ENCODE peak calls at places on chromosomes 13 and 19, in seven cellular contexts. One of them, this sample, is unnamed. For H3K4me1, the result is how much of the 10 kb centered on the place peaks cover.

GRCh38 chr13:48132961-48133360 is 38.1 kb upstream of the MED4 start:
- DNase-seq in Peyer's patch: no peak
- DNase-seq in endothelial cell of umbilical vein: no peak
- DNase-seq in sigmoid colon: no peak
- DNase-seq in transverse colon: no peak
- DNase-seq in heart left ventricle: no peak
- DNase-seq in IMR-90: no peak
- DNase-seq in this sample: no peak

GRCh38 chr13:98977568-98978270 is at the start of gene DOCK9:
- DNase-seq in sigmoid colon: peak
- DNase-seq in transverse colon: peak
- DNase-seq in endothelial cell of umbilical vein: peak
- DNase-seq in Peyer's patch: no peak
- DNase-seq in heart left ventricle: peak
- DNase-seq in IMR-90: peak
- DNase-seq in this sample: peak

GRCh38 chr13:65966991-65967451 is 1263.1 kb downstream of the PCDH9 start:
- DNase-seq in sigmoid colon: no peak
- DNase-seq in IMR-90: peak
- DNase-seq in endothelial cell of umbilical vein: peak
- DNase-seq in Peyer's patch: no peak
- DNase-seq in transverse colon: no peak
- DNase-seq in heart left ventricle: no peak
- DNase-seq in this sample: no peak

GRCh38 chr19:17757125-17757524 is 5.8 kb downstream of the FCHO1 start:
- DNase-seq in transverse colon: peak
- DNase-seq in IMR-90: peak
- DNase-seq in heart left ventricle: peak
- DNase-seq in endothelial cell of umbilical vein: peak
- DNase-seq in sigmoid colon: peak
- DNase-seq in Peyer's patch: peak
- DNase-seq in this sample: peak

GRCh38 chr19:49560358-49560900 is 19.9 kb downstream of the NOSIP start:
- DNase-seq in IMR-90: no peak
- DNase-seq in heart left ventricle: peak
- DNase-seq in endothelial cell of umbilical vein: no peak
- DNase-seq in Peyer's patch: peak
- DNase-seq in sigmoid colon: no peak
- DNase-seq in transverse colon: peak
- DNase-seq in this sample: no peak

GRCh38 chr13:40666905-40667621 is 622 bp upstream of the FOXO1 start:
- DNase-seq in Peyer's patch: peak
- DNase-seq in sigmoid colon: peak
- DNase-seq in IMR-90: no peak
- DNase-seq in heart left ventricle: peak
- DNase-seq in transverse colon: peak
- DNase-seq in endothelial cell of umbilical vein: no peak
- DNase-seq in this sample: peak

GRCh38 chr13:46934749-46935148 is 37.9 kb upstream of the HTR2A start:
- DNase-seq in IMR-90: no peak
- DNase-seq in transverse colon: no peak
- DNase-seq in sigmoid colon: no peak
- DNase-seq in endothelial cell of umbilical vein: no peak
- DNase-seq in Peyer's patch: no peak
- DNase-seq in heart left ventricle: no peak
- DNase-seq in this sample: no peak

GRCh38 chr19:30662211-30662861 is 290.2 kb downstream of the ZNF536 start:
- DNase-seq in endothelial cell of umbilical vein: no peak
- DNase-seq in sigmoid colon: no peak
- DNase-seq in Peyer's patch: no peak
- DNase-seq in heart left ventricle: no peak
- DNase-seq in IMR-90: no peak
- DNase-seq in transverse colon: no peak
- DNase-seq in this sample: no peak

GRCh38 chr19:48752511-48753365 is at the start of gene FUT1:
- DNase-seq in transverse colon: peak
- DNase-seq in Peyer's patch: peak
- DNase-seq in IMR-90: no peak
- DNase-seq in sigmoid colon: peak
- DNase-seq in heart left ventricle: peak
- DNase-seq in endothelial cell of umbilical vein: no peak
- DNase-seq in this sample: peak

GRCh38 chr13:83377486-83377885 is 504.8 kb downstream of the SLITRK1 start:
- DNase-seq in IMR-90: peak
- DNase-seq in endothelial cell of umbilical vein: no peak
- DNase-seq in sigmoid colon: no peak
- DNase-seq in transverse colon: no peak
- DNase-seq in Peyer's patch: no peak
- DNase-seq in heart left ventricle: no peak
- DNase-seq in this sample: no peak

GRCh38 chr19:19860756-19861390 is 4.8 kb upstream of the ZNF253 start:
- DNase-seq in endothelial cell of umbilical vein: no peak
- DNase-seq in Peyer's patch: peak
- DNase-seq in heart left ventricle: no peak
- DNase-seq in sigmoid colon: no peak
- DNase-seq in transverse colon: no peak
- DNase-seq in IMR-90: no peak
- DNase-seq in this sample: no peak

GRCh38 chr19:45074744-45075143 is 1.5 kb downstream of the ZNF296 start:
- DNase-seq in transverse colon: no peak
- DNase-seq in endothelial cell of umbilical vein: no peak
- DNase-seq in heart left ventricle: no peak
- DNase-seq in Peyer's patch: no peak
- DNase-seq in IMR-90: no peak
- DNase-seq in sigmoid colon: no peak
- DNase-seq in this sample: no peak

GRCh38 chr19:36257512-36257876 is 42.6 kb downstream of the ZNF146 start:
- DNase-seq in Peyer's patch: no peak
- DNase-seq in endothelial cell of umbilical vein: peak
- DNase-seq in heart left ventricle: peak
- DNase-seq in transverse colon: no peak
- DNase-seq in IMR-90: no peak
- DNase-seq in sigmoid colon: no peak
- DNase-seq in this sample: no peak

GRCh38 chr13:50390503-50391248 is 375.4 kb downstream of the KCNRG start:
- DNase-seq in heart left ventricle: no peak
- DNase-seq in transverse colon: no peak
- DNase-seq in sigmoid colon: no peak
- DNase-seq in endothelial cell of umbilical vein: peak
- DNase-seq in Peyer's patch: no peak
- DNase-seq in IMR-90: no peak
- DNase-seq in this sample: no peak

GRCh38 chr13:50386527-50387123 is 371.4 kb downstream of the KCNRG start:
- DNase-seq in sigmoid colon: no peak
- DNase-seq in endothelial cell of umbilical vein: peak
- DNase-seq in Peyer's patch: no peak
- DNase-seq in IMR-90: peak
- DNase-seq in heart left ventricle: no peak
- DNase-seq in transverse colon: no peak
- DNase-seq in this sample: no peak

GRCh38 chr13:50387124-50387581 is 371.9 kb downstream of the KCNRG start:
- DNase-seq in heart left ventricle: peak
- DNase-seq in Peyer's patch: peak
- DNase-seq in transverse colon: peak
- DNase-seq in endothelial cell of umbilical vein: no peak
- DNase-seq in IMR-90: peak
- DNase-seq in sigmoid colon: no peak
- DNase-seq in this sample: peak

GRCh38 chr13:50389726-50390125 is 374.5 kb downstream of the KCNRG start:
- DNase-seq in heart left ventricle: no peak
- DNase-seq in sigmoid colon: no peak
- DNase-seq in transverse colon: no peak
- DNase-seq in Peyer's patch: no peak
- DNase-seq in endothelial cell of umbilical vein: peak
- DNase-seq in IMR-90: no peak
- DNase-seq in this sample: no peak

DNA sequence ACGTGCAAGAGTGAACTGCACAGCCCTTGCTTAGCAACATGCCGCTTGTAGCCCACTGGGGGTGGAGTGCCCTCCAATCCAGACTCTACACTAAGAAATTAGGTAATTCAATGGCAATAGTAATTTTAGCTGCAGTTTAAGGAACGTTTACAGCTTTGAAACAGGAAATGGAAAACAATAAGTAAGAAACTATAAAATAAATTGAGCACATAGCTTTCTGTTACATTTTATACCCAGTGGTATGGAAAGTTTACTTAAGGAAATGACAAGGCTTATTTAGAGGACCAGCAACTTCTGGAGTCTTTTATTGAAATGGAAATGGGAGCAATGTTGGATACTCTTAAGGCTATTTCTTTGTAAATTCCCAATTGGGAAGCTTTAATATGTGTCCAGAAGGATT is 373.2 kb downstream of the KCNRG start:
- DNase-seq in sigmoid colon: no peak
- DNase-seq in Peyer's patch: no peak
- DNase-seq in endothelial cell of umbilical vein: peak
- DNase-seq in IMR-90: no peak
- DNase-seq in heart left ventricle: no peak
- DNase-seq in transverse colon: no peak
- DNase-seq in this sample: no peak
- TF ChIP-seq POLR2A in sigmoid colon: no peak
- TF ChIP-seq POLR2A in Peyer's patch: no peak
- TF ChIP-seq POLR2A in endothelial cell of umbilical vein: no peak
- TF ChIP-seq POLR2A in IMR-90: no peak
- TF ChIP-seq POLR2A in heart left ventricle: no peak
- TF ChIP-seq POLR2A in transverse colon: no peak
- TF ChIP-seq POLR2A in this sample: no peak

GRCh38 chr19:1609680-1610474 is 4.6 kb upstream of the UQCR11 start:
- DNase-seq in transverse colon: no peak
- DNase-seq in heart left ventricle: no peak
- DNase-seq in Peyer's patch: no peak
- DNase-seq in IMR-90: no peak
- DNase-seq in endothelial cell of umbilical vein: no peak
- DNase-seq in sigmoid colon: no peak
- DNase-seq in this sample: no peak
- H3K4me3 ChIP-seq in transverse colon: no peak
- H3K4me3 ChIP-seq in heart left ventricle: no peak
- H3K4me3 ChIP-seq in Peyer's patch: no peak
- H3K4me3 ChIP-seq in IMR-90: no peak
- H3K4me3 ChIP-seq in endothelial cell of umbilical vein: no peak
- H3K4me3 ChIP-seq in sigmoid colon: no peak
- H3K4me3 ChIP-seq in this sample: no peak

GRCh38 chr19:58557253-58558065 is 952 bp downstream of the UBE2M start:
- DNase-seq in transverse colon: no peak
- DNase-seq in endothelial cell of umbilical vein: no peak
- DNase-seq in IMR-90: no peak
- DNase-seq in sigmoid colon: peak
- DNase-seq in heart left ventricle: no peak
- DNase-seq in Peyer's patch: peak
- DNase-seq in this sample: no peak

GRCh38 chr19:58558066-58558622 is at the start of gene UBE2M:
- DNase-seq in sigmoid colon: peak
- DNase-seq in Peyer's patch: peak
- DNase-seq in IMR-90: no peak
- DNase-seq in heart left ventricle: no peak
- DNase-seq in transverse colon: peak
- DNase-seq in endothelial cell of umbilical vein: no peak
- DNase-seq in this sample: peak

GRCh38 chr19:58559275-58560006 is 1.0 kb upstream of the UBE2M start:
- DNase-seq in IMR-90: peak
- DNase-seq in transverse colon: peak
- DNase-seq in sigmoid colon: peak
- DNase-seq in heart left ventricle: peak
- DNase-seq in endothelial cell of umbilical vein: peak
- DNase-seq in Peyer's patch: peak
- DNase-seq in this sample: peak

GRCh38 chr19:58560007-58560887 is 1.8 kb upstream of the UBE2M start:
- DNase-seq in IMR-90: no peak
- DNase-seq in Peyer's patch: no peak
- DNase-seq in sigmoid colon: peak
- DNase-seq in endothelial cell of umbilical vein: no peak
- DNase-seq in heart left ventricle: peak
- DNase-seq in transverse colon: no peak
- DNase-seq in this sample: no peak

GRCh38 chr19:58558623-58559274 is 338 bp upstream of the UBE2M start:
- DNase-seq in IMR-90: peak
- DNase-seq in endothelial cell of umbilical vein: peak
- DNase-seq in transverse colon: peak
- DNase-seq in sigmoid colon: peak
- DNase-seq in Peyer's patch: peak
- DNase-seq in heart left ventricle: peak
- DNase-seq in this sample: peak
- H3K4me1 ChIP-seq in IMR-90: under half
- H3K4me1 ChIP-seq in endothelial cell of umbilical vein: under half
- H3K4me1 ChIP-seq in transverse colon: half or more
- H3K4me1 ChIP-seq in sigmoid colon: half or more
- H3K4me1 ChIP-seq in Peyer's patch: under half
- H3K4me1 ChIP-seq in heart left ventricle: under half
- H3K4me1 ChIP-seq in this sample: under half

GRCh38 chr19:1412323-1412923 is 5.0 kb downstream of the DAZAP1 start:
- DNase-seq in heart left ventricle: no peak
- DNase-seq in sigmoid colon: no peak
- DNase-seq in Peyer's patch: no peak
- DNase-seq in IMR-90: no peak
- DNase-seq in endothelial cell of umbilical vein: no peak
- DNase-seq in transverse colon: no peak
- DNase-seq in this sample: no peak

GRCh38 chr19:1410789-1411188 is 3.4 kb downstream of the DAZAP1 start:
- DNase-seq in endothelial cell of umbilical vein: no peak
- DNase-seq in Peyer's patch: no peak
- DNase-seq in transverse colon: no peak
- DNase-seq in heart left ventricle: no peak
- DNase-seq in IMR-90: no peak
- DNase-seq in sigmoid colon: no peak
- DNase-seq in this sample: no peak

GRCh38 chr19:1411255-1412191 is 4.1 kb downstream of the DAZAP1 start:
- DNase-seq in transverse colon: peak
- DNase-seq in heart left ventricle: peak
- DNase-seq in Peyer's patch: no peak
- DNase-seq in endothelial cell of umbilical vein: no peak
- DNase-seq in sigmoid colon: no peak
- DNase-seq in IMR-90: peak
- DNase-seq in this sample: no peak

GRCh38 chr19:1410136-1410786 is 2.9 kb downstream of the DAZAP1 start:
- DNase-seq in IMR-90: peak
- DNase-seq in Peyer's patch: no peak
- DNase-seq in transverse colon: no peak
- DNase-seq in sigmoid colon: no peak
- DNase-seq in heart left ventricle: no peak
- DNase-seq in endothelial cell of umbilical vein: peak
- DNase-seq in this sample: no peak

GRCh38 chr19:1412995-1413889 is 5.9 kb downstream of the DAZAP1 start:
- DNase-seq in transverse colon: no peak
- DNase-seq in endothelial cell of umbilical vein: no peak
- DNase-seq in IMR-90: no peak
- DNase-seq in heart left ventricle: no peak
- DNase-seq in sigmoid colon: no peak
- DNase-seq in Peyer's patch: no peak
- DNase-seq in this sample: no peak
- TF ChIP-seq POLR2A in transverse colon: no peak
- TF ChIP-seq POLR2A in endothelial cell of umbilical vein: no peak
- TF ChIP-seq POLR2A in IMR-90: no peak
- TF ChIP-seq POLR2A in heart left ventricle: no peak
- TF ChIP-seq POLR2A in sigmoid colon: no peak
- TF ChIP-seq POLR2A in Peyer's patch: no peak
- TF ChIP-seq POLR2A in this sample: no peak

GRCh38 chr13:99991806-99992242 is 10.2 kb downstream of the ZIC2 start:
- DNase-seq in heart left ventricle: no peak
- DNase-seq in Peyer's patch: no peak
- DNase-seq in transverse colon: no peak
- DNase-seq in endothelial cell of umbilical vein: no peak
- DNase-seq in IMR-90: no peak
- DNase-seq in sigmoid colon: no peak
- DNase-seq in this sample: no peak
- H3K4me3 ChIP-seq in heart left ventricle: no peak
- H3K4me3 ChIP-seq in Peyer's patch: no peak
- H3K4me3 ChIP-seq in transverse colon: no peak
- H3K4me3 ChIP-seq in endothelial cell of umbilical vein: no peak
- H3K4me3 ChIP-seq in IMR-90: no peak
- H3K4me3 ChIP-seq in sigmoid colon: no peak
- H3K4me3 ChIP-seq in this sample: no peak

This sample was measured in prostate gland.